ENCODE peak calls at places on chromosome 5, in five cellular contexts. A, Y, O, V and U are unnamed samples. For H3K4me1, the result is how much of the 10 kb centered on the place peaks cover.

GRCh38 chr5:138282918-138283742 is 8.7 kb upstream of the GFRA3 start:
- DNase-seq in A (peak), V (no peak), O (no peak), Y (peak), U (no peak)

GRCh38 chr5:93794954-93795353 is 53.6 kb upstream of the POU5F2 start:
- DNase-seq in Y (no peak), V (no peak), A (no peak), O (no peak), U (no peak)

GRCh38 chr5:145996135-145996534 is 59.8 kb downstream of the SH3RF2 start:
- DNase-seq in O (no peak), Y (no peak), V (no peak), A (no peak), U (no peak)

GRCh38 chr5:38846379-38846967 is 661 bp downstream of the OSMR start:
- DNase-seq in V (no peak), A (no peak), O (no peak), Y (no peak), U (peak)

GRCh38 chr5:143118222-143118621 is 285.3 kb downstream of the NR3C1 start:
- DNase-seq in V (no peak), A (no peak), Y (no peak), O (no peak), U (no peak)

GRCh38 chr5:104186100-104186499 is 623.5 kb upstream of the NUDT12 start:
- DNase-seq in Y (peak), O (peak), V (no peak), A (peak), U (no peak)

GRCh38 chr5:11234501-11234911 is 473.5 kb upstream of the DAP start:
- DNase-seq in V (no peak), O (no peak), Y (peak), A (no peak), U (no peak)

GRCh38 chr5:173328896-173329369 is 719 bp upstream of the STC2 start:
- DNase-seq in V (no peak), O (no peak), Y (no peak), A (peak), U (no peak)

GRCh38 chr5:23332650-23333251 is 174.7 kb upstream of the PRDM9 start:
- DNase-seq in Y (no peak), A (no peak), V (no peak), O (no peak), U (no peak)

GRCh38 chr5:93017854-93018253 is 563.2 kb downstream of the NR2F1-AS1 start:
- DNase-seq in V (no peak), Y (no peak), O (no peak), A (peak), U (no peak)

GRCh38 chr5:749101-749670 is 35.3 kb downstream of the ZDHHC11B start:
- DNase-seq in A (no peak), V (no peak), Y (no peak), O (peak), U (peak)

GRCh38 chr5:170960567-170960966 is 98.7 kb downstream of the RANBP17 start:
- DNase-seq in Y (no peak), A (no peak), O (no peak), V (no peak), U (no peak)

GRCh38 chr5:140114341-140115185 is 654 bp downstream of the PURA start:
- DNase-seq in Y (peak), O (peak), V (peak), A (peak), U (peak)

GRCh38 chr5:143314664-143315063 is 88.8 kb downstream of the NR3C1 start:
- DNase-seq in V (no peak), A (peak), O (no peak), Y (no peak), U (no peak)

GRCh38 chr5:147567917-147568598 is 58.2 kb upstream of the DPYSL3 start:
- DNase-seq in Y (no peak), O (no peak), V (no peak), A (peak), U (no peak)

GRCh38 chr5:82159014-82159413 is 119.1 kb downstream of the RPS23 start:
- DNase-seq in A (peak), V (no peak), Y (no peak), O (no peak), U (no peak)

GRCh38 chr5:97629281-97629680 is 446.2 kb upstream of the RIOK2 start:
- DNase-seq in V (no peak), O (no peak), Y (peak), A (peak), U (no peak)

GRCh38 chr5:132411382-132411925 is 41.9 kb downstream of the SLC22A5 start:
- DNase-seq in O (peak), Y (no peak), V (no peak), A (no peak), U (peak)
- H3K4me1 ChIP-seq in O (half or more), Y (half or more), V (half or more), A (under half), U (half or more)

GRCh38 chr5:1930501-1930879 is 47.8 kb upstream of the IRX4 start:
- DNase-seq in Y (no peak), O (no peak), A (no peak), V (no peak), U (peak)
- H3K27ac ChIP-seq in Y (peak), O (no peak), A (no peak), V (no peak), U (no peak)

DNA sequence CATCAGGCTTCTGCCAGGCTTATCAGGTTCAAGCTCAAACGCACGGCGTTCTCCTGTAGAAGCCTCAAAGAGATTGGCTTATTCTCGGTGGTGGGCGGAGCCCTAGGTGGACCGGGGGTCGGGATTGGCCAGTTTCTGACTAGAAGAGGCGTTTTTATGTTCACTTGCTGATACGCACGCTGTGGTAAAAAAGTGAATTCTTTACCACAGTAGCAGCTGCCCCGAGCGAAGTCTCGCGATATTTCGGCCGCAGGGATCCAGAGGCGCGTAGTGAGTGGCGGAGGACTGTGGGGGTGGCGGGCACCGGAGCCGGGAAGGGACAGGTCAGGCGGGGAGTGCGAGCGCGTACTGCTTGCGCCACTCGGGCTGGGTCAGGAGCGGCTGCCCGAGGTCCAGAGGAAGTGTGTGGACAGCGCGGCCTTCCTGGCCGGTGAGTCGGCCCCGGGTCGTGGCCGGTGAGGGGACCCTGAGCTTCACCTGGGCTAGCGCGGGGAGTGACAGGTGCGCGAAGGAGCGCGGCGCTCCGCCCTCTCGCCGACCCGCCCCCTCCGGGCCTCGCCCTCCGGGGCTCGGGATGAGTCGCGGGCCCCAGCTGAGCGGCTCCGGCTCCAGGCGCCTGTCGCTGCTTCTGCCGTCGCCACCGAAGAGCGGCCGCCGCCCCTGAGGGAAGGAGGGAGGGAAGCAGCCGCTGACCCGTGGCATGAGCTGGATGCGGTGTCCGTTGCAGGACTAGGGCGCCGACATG is at the start of gene DMXL1:
- DNase-seq in Y (peak), A (peak), V (peak), O (peak), U (peak)
- TF ChIP-seq CTCF in Y (no peak), A (no peak), V (no peak), O (no peak), U (no peak)

GRCh38 chr5:113270081-113270480 is 164.7 kb downstream of the TSSK1B start:
- DNase-seq in Y (no peak), V (no peak), O (no peak), A (no peak), U (no peak)
- H3K4me1 ChIP-seq in Y (half or more), V (under half), O (under half), A (under half), U (under half)

DNA sequence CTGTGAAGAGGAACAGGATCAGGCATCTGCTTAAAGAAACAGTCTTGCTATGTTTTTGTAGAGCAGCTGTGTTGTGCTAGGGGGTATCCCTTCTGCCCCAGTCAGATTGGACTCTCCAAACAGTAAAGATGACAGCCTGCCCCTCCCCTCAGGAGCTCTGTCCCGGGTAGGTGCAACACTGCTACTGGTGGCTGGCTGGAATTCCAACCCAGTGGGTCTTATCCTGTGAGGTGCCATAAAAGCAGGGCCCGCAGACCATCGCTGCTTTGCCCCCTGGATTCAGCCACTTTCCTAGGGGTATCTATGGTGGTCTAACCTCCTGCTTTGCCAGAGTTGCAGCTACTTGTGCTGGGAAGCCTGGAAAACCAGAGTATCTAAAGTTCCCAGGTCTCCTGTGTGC is 114.6 kb upstream of the PPP1R2B start:
- DNase-seq in O (no peak), V (no peak), Y (no peak), A (no peak), U (no peak)
- H3K27ac ChIP-seq in O (no peak), V (no peak), Y (no peak), A (no peak), U (no peak)

DNA sequence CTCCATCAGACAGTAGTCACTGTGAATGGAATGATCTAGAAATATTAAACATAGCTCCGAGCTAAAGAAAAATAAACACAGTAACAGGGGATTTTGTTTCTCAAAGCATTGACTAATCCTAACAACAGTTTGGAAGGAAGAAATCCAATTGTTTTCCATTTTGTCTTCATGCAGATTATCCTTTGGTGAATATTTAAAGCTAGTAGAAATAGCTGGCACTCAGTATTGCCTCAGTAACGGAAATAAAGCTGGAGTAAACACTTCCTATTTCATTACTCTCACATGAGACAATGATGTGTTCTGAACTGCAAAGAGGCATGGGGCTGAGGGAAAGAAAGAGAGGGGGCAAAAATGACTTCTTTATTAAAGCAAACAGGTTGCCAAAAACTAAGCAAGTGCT is 99.9 kb downstream of the SEMA5A start:
- DNase-seq in Y (no peak), V (no peak), O (no peak), A (no peak), U (no peak)
- TF ChIP-seq CTCF in Y (no peak), V (no peak), O (no peak), A (no peak), U (no peak)

GRCh38 chr5:41095324-41096101 is 24.4 kb upstream of the MROH2B start:
- DNase-seq in V (no peak), O (no peak), A (no peak), Y (no peak), U (no peak)
- H3K4me1 ChIP-seq in V (under half), O (under half), A (under half), Y (under half), U (under half)

DNA sequence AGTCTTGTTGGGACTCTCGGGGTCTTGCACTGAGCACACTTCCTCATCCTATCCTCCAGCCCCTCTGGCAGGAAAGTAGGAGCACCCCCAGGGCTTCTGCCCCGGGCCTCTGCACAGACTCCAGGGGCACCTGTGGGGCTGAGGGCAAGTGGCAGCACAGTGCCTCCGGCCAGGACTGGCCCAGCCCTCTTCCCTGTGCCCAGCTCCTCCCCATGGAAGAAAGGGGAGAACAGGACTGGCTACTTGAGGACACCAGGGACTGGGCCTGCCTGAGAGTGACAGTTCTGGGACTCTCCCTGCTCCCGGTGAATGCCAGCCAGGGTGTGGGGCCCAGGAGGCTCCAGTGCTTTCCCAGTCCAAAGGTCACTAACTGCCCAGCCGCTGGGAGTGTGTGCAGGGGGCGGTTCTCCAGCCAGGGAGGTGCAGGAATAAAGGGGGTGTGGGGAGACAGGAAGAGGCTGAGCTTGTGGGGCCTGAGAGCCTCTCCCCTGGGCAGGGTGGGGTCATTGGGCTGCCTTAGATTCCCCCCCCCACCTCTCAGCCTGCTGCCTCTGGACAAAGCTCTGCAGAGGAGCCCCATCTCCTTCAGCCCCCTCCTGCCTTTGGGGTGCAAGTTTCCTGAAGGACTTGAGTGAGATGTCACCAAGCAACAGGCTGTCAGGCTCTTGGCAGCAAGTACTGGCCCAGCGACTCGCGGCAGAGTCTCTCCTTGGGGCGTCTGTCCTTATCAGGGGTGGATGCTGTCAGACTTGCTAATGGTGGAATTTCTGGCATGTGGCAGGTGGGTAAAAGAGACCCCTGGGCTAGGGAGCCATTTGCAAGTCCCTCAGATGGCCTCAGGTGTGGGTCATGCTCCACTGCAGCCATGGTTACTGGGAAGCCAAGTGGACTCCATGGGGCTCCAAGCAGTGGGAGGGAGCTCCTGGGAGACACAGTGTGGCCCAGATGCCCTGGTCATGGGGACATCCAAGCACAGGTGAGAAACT is 19.1 kb upstream of the JADE2 start:
- DNase-seq in O (peak), A (no peak), V (no peak), Y (peak), U (peak)
- H3K27ac ChIP-seq in O (peak), A (no peak), V (no peak), Y (peak), U (peak)

GRCh38 chr5:2701592-2701991 is 49.9 kb downstream of the IRX2 start:
- DNase-seq in O (no peak), A (no peak), Y (no peak), V (no peak), U (no peak)
- TF ChIP-seq CTCF in O (no peak), A (no peak), Y (no peak), V (no peak), U (no peak)